ENCODE peak calls at places on chromosomes 4 and X, in five cellular contexts. One of them, this sample, is unnamed.

GRCh38 chrX:12137982-12138365 is 299 bp upstream of the FRMPD4 start:
- DNase-seq in head of caudate nucleus: no peak
- DNase-seq in GM20000: no peak
- DNase-seq in stimulated activated CD4-positive, alpha-beta T cell treated with anti-CD3 and anti-CD28 coated beads, Interleukin-4, amount 100 ng/mL, for 48 hours: no peak
- DNase-seq in suprapubic skin: no peak
- DNase-seq in this sample: no peak

GRCh38 chrX:50147972-50148371 is 52.8 kb downstream of the AKAP4 start:
- DNase-seq in stimulated activated CD4-positive, alpha-beta T cell treated with anti-CD3 and anti-CD28 coated beads, Interleukin-4, amount 100 ng/mL, for 48 hours: no peak
- DNase-seq in suprapubic skin: no peak
- DNase-seq in head of caudate nucleus: no peak
- DNase-seq in GM20000: no peak
- DNase-seq in this sample: no peak

GRCh38 chr4:183738961-183739360 is 79.9 kb downstream of the TRAPPC11 start:
- DNase-seq in GM20000: no peak
- DNase-seq in suprapubic skin: no peak
- DNase-seq in stimulated activated CD4-positive, alpha-beta T cell treated with anti-CD3 and anti-CD28 coated beads, Interleukin-4, amount 100 ng/mL, for 48 hours: no peak
- DNase-seq in head of caudate nucleus: peak; percentile 23
- DNase-seq in this sample: no peak

GRCh38 chr4:154578919-154579318 is 11.6 kb downstream of the FGA start:
- DNase-seq in head of caudate nucleus: no peak
- DNase-seq in GM20000: no peak
- DNase-seq in suprapubic skin: no peak
- DNase-seq in stimulated activated CD4-positive, alpha-beta T cell treated with anti-CD3 and anti-CD28 coated beads, Interleukin-4, amount 100 ng/mL, for 48 hours: no peak
- DNase-seq in this sample: no peak

GRCh38 chr4:112970903-112971302 is 78.5 kb upstream of the ANK2 start:
- DNase-seq in suprapubic skin: no peak
- DNase-seq in head of caudate nucleus: no peak
- DNase-seq in stimulated activated CD4-positive, alpha-beta T cell treated with anti-CD3 and anti-CD28 coated beads, Interleukin-4, amount 100 ng/mL, for 48 hours: no peak
- DNase-seq in GM20000: no peak
- DNase-seq in this sample: no peak

GRCh38 chrX:153407736-153408135 is 3.5 kb upstream of the ZFP92 start:
- DNase-seq in stimulated activated CD4-positive, alpha-beta T cell treated with anti-CD3 and anti-CD28 coated beads, Interleukin-4, amount 100 ng/mL, for 48 hours: no peak
- DNase-seq in suprapubic skin: no peak
- DNase-seq in head of caudate nucleus: no peak
- DNase-seq in GM20000: no peak
- DNase-seq in this sample: no peak

GRCh38 chr4:2817701-2818350 is 24.9 kb downstream of the SH3BP2 start:
- DNase-seq in suprapubic skin: no peak
- DNase-seq in head of caudate nucleus: no peak
- DNase-seq in GM20000: peak; percentile 86
- DNase-seq in stimulated activated CD4-positive, alpha-beta T cell treated with anti-CD3 and anti-CD28 coated beads, Interleukin-4, amount 100 ng/mL, for 48 hours: no peak
- DNase-seq in this sample: no peak

GRCh38 chrX:44246826-44247225 is 96.6 kb downstream of the EFHC2 start:
- DNase-seq in GM20000: no peak
- DNase-seq in stimulated activated CD4-positive, alpha-beta T cell treated with anti-CD3 and anti-CD28 coated beads, Interleukin-4, amount 100 ng/mL, for 48 hours: no peak
- DNase-seq in head of caudate nucleus: no peak
- DNase-seq in suprapubic skin: no peak
- DNase-seq in this sample: no peak

GRCh38 chrX:95145848-95146540 is 1472.0 kb downstream of the FAM133A start:
- DNase-seq in GM20000: no peak
- DNase-seq in suprapubic skin: no peak
- DNase-seq in stimulated activated CD4-positive, alpha-beta T cell treated with anti-CD3 and anti-CD28 coated beads, Interleukin-4, amount 100 ng/mL, for 48 hours: no peak
- DNase-seq in head of caudate nucleus: no peak
- DNase-seq in this sample: no peak

GRCh38 chr4:70925899-70926635 is 23.9 kb downstream of the MOB1B start:
- DNase-seq in head of caudate nucleus: no peak
- DNase-seq in suprapubic skin: no peak
- DNase-seq in stimulated activated CD4-positive, alpha-beta T cell treated with anti-CD3 and anti-CD28 coated beads, Interleukin-4, amount 100 ng/mL, for 48 hours: no peak
- DNase-seq in GM20000: peak; percentile 38
- DNase-seq in this sample: no peak

GRCh38 chrX:48470110-48470832 is at the start of gene SLC38A5:
- DNase-seq in stimulated activated CD4-positive, alpha-beta T cell treated with anti-CD3 and anti-CD28 coated beads, Interleukin-4, amount 100 ng/mL, for 48 hours: no peak
- DNase-seq in GM20000: no peak
- DNase-seq in head of caudate nucleus: no peak
- DNase-seq in suprapubic skin: no peak
- DNase-seq in this sample: no peak

GRCh38 chr4:4418676-4419370 is 31.9 kb downstream of the NSG1 start:
- DNase-seq in stimulated activated CD4-positive, alpha-beta T cell treated with anti-CD3 and anti-CD28 coated beads, Interleukin-4, amount 100 ng/mL, for 48 hours: no peak
- DNase-seq in head of caudate nucleus: no peak
- DNase-seq in GM20000: no peak
- DNase-seq in suprapubic skin: no peak
- DNase-seq in this sample: no peak

GRCh38 chrX:115896362-115896761 is 274.2 kb upstream of the AGTR2 start:
- DNase-seq in head of caudate nucleus: no peak
- DNase-seq in suprapubic skin: no peak
- DNase-seq in GM20000: no peak
- DNase-seq in stimulated activated CD4-positive, alpha-beta T cell treated with anti-CD3 and anti-CD28 coated beads, Interleukin-4, amount 100 ng/mL, for 48 hours: no peak
- DNase-seq in this sample: no peak

GRCh38 chrX:39772057-39772832 is 325.5 kb downstream of the BCOR start:
- DNase-seq in head of caudate nucleus: no peak
- DNase-seq in stimulated activated CD4-positive, alpha-beta T cell treated with anti-CD3 and anti-CD28 coated beads, Interleukin-4, amount 100 ng/mL, for 48 hours: peak; percentile 52
- DNase-seq in suprapubic skin: no peak
- DNase-seq in GM20000: peak; percentile 16
- DNase-seq in this sample: peak; percentile 26

GRCh38 chrX:73447311-73447794 is 500 bp downstream of the CDX4 start:
- DNase-seq in GM20000: no peak
- DNase-seq in stimulated activated CD4-positive, alpha-beta T cell treated with anti-CD3 and anti-CD28 coated beads, Interleukin-4, amount 100 ng/mL, for 48 hours: no peak
- DNase-seq in head of caudate nucleus: no peak
- DNase-seq in suprapubic skin: no peak
- DNase-seq in this sample: no peak

GRCh38 chrX:30580641-30581040 is 3.1 kb upstream of the TASL start:
- DNase-seq in head of caudate nucleus: no peak
- DNase-seq in suprapubic skin: no peak
- DNase-seq in stimulated activated CD4-positive, alpha-beta T cell treated with anti-CD3 and anti-CD28 coated beads, Interleukin-4, amount 100 ng/mL, for 48 hours: no peak
- DNase-seq in GM20000: no peak
- DNase-seq in this sample: no peak

GRCh38 chr4:52824270-52824602 is 37.9 kb upstream of the RASL11B start:
- DNase-seq in head of caudate nucleus: no peak
- DNase-seq in GM20000: no peak
- DNase-seq in suprapubic skin: no peak
- DNase-seq in stimulated activated CD4-positive, alpha-beta T cell treated with anti-CD3 and anti-CD28 coated beads, Interleukin-4, amount 100 ng/mL, for 48 hours: no peak
- DNase-seq in this sample: no peak

GRCh38 chrX:41923257-41923924 is at the start of gene CASK:
- DNase-seq in GM20000: peak; percentile 92
- DNase-seq in head of caudate nucleus: peak; percentile 92
- DNase-seq in suprapubic skin: peak; percentile 93
- DNase-seq in stimulated activated CD4-positive, alpha-beta T cell treated with anti-CD3 and anti-CD28 coated beads, Interleukin-4, amount 100 ng/mL, for 48 hours: peak; percentile 86
- DNase-seq in this sample: peak; percentile 65

GRCh38 chr4:6180841-6181631 is 19.3 kb downstream of the JAKMIP1 start:
- DNase-seq in stimulated activated CD4-positive, alpha-beta T cell treated with anti-CD3 and anti-CD28 coated beads, Interleukin-4, amount 100 ng/mL, for 48 hours: peak; percentile 47
- DNase-seq in suprapubic skin: no peak
- DNase-seq in head of caudate nucleus: no peak
- DNase-seq in GM20000: peak; percentile 69
- DNase-seq in this sample: no peak

GRCh38 chrX:37627602-37628001 is 56.1 kb downstream of the LANCL3 start:
- DNase-seq in GM20000: no peak
- DNase-seq in stimulated activated CD4-positive, alpha-beta T cell treated with anti-CD3 and anti-CD28 coated beads, Interleukin-4, amount 100 ng/mL, for 48 hours: no peak
- DNase-seq in suprapubic skin: no peak
- DNase-seq in head of caudate nucleus: no peak
- DNase-seq in this sample: no peak

GRCh38 chr4:13910556-13910955 is 283.0 kb upstream of the BOD1L1 start:
- DNase-seq in head of caudate nucleus: no peak
- DNase-seq in suprapubic skin: no peak
- DNase-seq in GM20000: no peak
- DNase-seq in stimulated activated CD4-positive, alpha-beta T cell treated with anti-CD3 and anti-CD28 coated beads, Interleukin-4, amount 100 ng/mL, for 48 hours: no peak
- DNase-seq in this sample: no peak

GRCh38 chrX:12970691-12971202 is 4.2 kb upstream of the TMSB4X start:
- DNase-seq in suprapubic skin: no peak
- DNase-seq in stimulated activated CD4-positive, alpha-beta T cell treated with anti-CD3 and anti-CD28 coated beads, Interleukin-4, amount 100 ng/mL, for 48 hours: no peak
- DNase-seq in GM20000: no peak
- DNase-seq in head of caudate nucleus: peak; percentile 39
- DNase-seq in this sample: no peak

GRCh38 chr4:169098054-169098896 is 88.2 kb upstream of the CBR4 start:
- DNase-seq in suprapubic skin: no peak
- DNase-seq in stimulated activated CD4-positive, alpha-beta T cell treated with anti-CD3 and anti-CD28 coated beads, Interleukin-4, amount 100 ng/mL, for 48 hours: no peak
- DNase-seq in GM20000: peak; percentile 33
- DNase-seq in head of caudate nucleus: no peak
- DNase-seq in this sample: peak; percentile 92

GRCh38 chr4:6568689-6569332 is 6.2 kb upstream of the MAN2B2 start:
- DNase-seq in GM20000: no peak
- DNase-seq in stimulated activated CD4-positive, alpha-beta T cell treated with anti-CD3 and anti-CD28 coated beads, Interleukin-4, amount 100 ng/mL, for 48 hours: no peak
- DNase-seq in head of caudate nucleus: no peak
- DNase-seq in suprapubic skin: no peak
- DNase-seq in this sample: no peak

GRCh38 chr4:107037188-107037587 is 1.1 kb upstream of the DKK2 start:
- DNase-seq in suprapubic skin: peak; percentile 74
- DNase-seq in head of caudate nucleus: peak; percentile 45
- DNase-seq in GM20000: no peak
- DNase-seq in stimulated activated CD4-positive, alpha-beta T cell treated with anti-CD3 and anti-CD28 coated beads, Interleukin-4, amount 100 ng/mL, for 48 hours: no peak
- DNase-seq in this sample: no peak

GRCh38 chr4:8854866-8855265 is 16.8 kb downstream of the HMX1 start:
- DNase-seq in head of caudate nucleus: peak; percentile 20
- DNase-seq in GM20000: no peak
- DNase-seq in suprapubic skin: no peak
- DNase-seq in stimulated activated CD4-positive, alpha-beta T cell treated with anti-CD3 and anti-CD28 coated beads, Interleukin-4, amount 100 ng/mL, for 48 hours: no peak
- DNase-seq in this sample: no peak

GRCh38 chrX:24763989-24764388 is 70.3 kb downstream of the POLA1 start:
- DNase-seq in suprapubic skin: no peak
- DNase-seq in head of caudate nucleus: no peak
- DNase-seq in stimulated activated CD4-positive, alpha-beta T cell treated with anti-CD3 and anti-CD28 coated beads, Interleukin-4, amount 100 ng/mL, for 48 hours: no peak
- DNase-seq in GM20000: no peak
- DNase-seq in this sample: no peak

GRCh38 chr4:55819634-55820033 is at the start of gene EXOC1L:
- DNase-seq in head of caudate nucleus: peak; percentile 4
- DNase-seq in GM20000: no peak
- DNase-seq in stimulated activated CD4-positive, alpha-beta T cell treated with anti-CD3 and anti-CD28 coated beads, Interleukin-4, amount 100 ng/mL, for 48 hours: no peak
- DNase-seq in suprapubic skin: no peak
- DNase-seq in this sample: peak; percentile 30